ENCODE peak calls at places on chromosomes 7 and 10, in ten cellular contexts. One of them, this sample, is unnamed. For H3K36me3, the result is how much of the 10 kb centered on the place peaks cover.

GRCh38 chr7:30143748-30144251 is 9.0 kb downstream of the MTURN start:
- DNase-seq in ovary: no peak
- DNase-seq in WERI-Rb-1: no peak
- DNase-seq in lung: no peak
- DNase-seq in H1: no peak
- DNase-seq in tibial nerve: no peak
- DNase-seq in brain microvascular endothelial cell: peak
- DNase-seq in left ventricle myocardium inferior: no peak
- DNase-seq in astrocyte: peak
- DNase-seq in pancreas: no peak
- DNase-seq in this sample: no peak

GRCh38 chr10:97169063-97169462 is 16.7 kb downstream of the SLIT1 start:
- DNase-seq in H1: no peak
- DNase-seq in tibial nerve: no peak
- DNase-seq in lung: no peak
- DNase-seq in WERI-Rb-1: peak
- DNase-seq in left ventricle myocardium inferior: no peak
- DNase-seq in ovary: no peak
- DNase-seq in pancreas: no peak
- DNase-seq in brain microvascular endothelial cell: no peak
- DNase-seq in astrocyte: no peak
- DNase-seq in this sample: no peak

GRCh38 chr10:24353319-24353718 is 144.4 kb downstream of the KIAA1217 start:
- DNase-seq in pancreas: no peak
- DNase-seq in H1: no peak
- DNase-seq in astrocyte: no peak
- DNase-seq in tibial nerve: no peak
- DNase-seq in ovary: no peak
- DNase-seq in left ventricle myocardium inferior: no peak
- DNase-seq in brain microvascular endothelial cell: no peak
- DNase-seq in WERI-Rb-1: no peak
- DNase-seq in lung: no peak
- DNase-seq in this sample: no peak

GRCh38 chr7:12866237-12866636 is 178.8 kb downstream of the ARL4A start:
- DNase-seq in H1: no peak
- DNase-seq in tibial nerve: no peak
- DNase-seq in left ventricle myocardium inferior: no peak
- DNase-seq in lung: no peak
- DNase-seq in astrocyte: no peak
- DNase-seq in brain microvascular endothelial cell: no peak
- DNase-seq in pancreas: no peak
- DNase-seq in WERI-Rb-1: no peak
- DNase-seq in ovary: no peak
- DNase-seq in this sample: no peak

GRCh38 chr10:29637537-29637936 is 2.8 kb upstream of the SVIL start:
- DNase-seq in ovary: no peak
- DNase-seq in astrocyte: no peak
- DNase-seq in lung: no peak
- DNase-seq in brain microvascular endothelial cell: no peak
- DNase-seq in tibial nerve: no peak
- DNase-seq in left ventricle myocardium inferior: no peak
- DNase-seq in H1: no peak
- DNase-seq in WERI-Rb-1: no peak
- DNase-seq in pancreas: no peak
- DNase-seq in this sample: no peak

GRCh38 chr10:3487228-3487627 is 297.8 kb downstream of the KLF6 start:
- DNase-seq in left ventricle myocardium inferior: no peak
- DNase-seq in lung: no peak
- DNase-seq in WERI-Rb-1: no peak
- DNase-seq in pancreas: no peak
- DNase-seq in ovary: no peak
- DNase-seq in brain microvascular endothelial cell: no peak
- DNase-seq in astrocyte: no peak
- DNase-seq in tibial nerve: no peak
- DNase-seq in H1: no peak
- DNase-seq in this sample: no peak

GRCh38 chr10:86172296-86172695 is 194.3 kb downstream of the GRID1 start:
- DNase-seq in lung: no peak
- DNase-seq in pancreas: no peak
- DNase-seq in WERI-Rb-1: peak
- DNase-seq in brain microvascular endothelial cell: no peak
- DNase-seq in astrocyte: no peak
- DNase-seq in H1: no peak
- DNase-seq in left ventricle myocardium inferior: no peak
- DNase-seq in tibial nerve: no peak
- DNase-seq in ovary: no peak
- DNase-seq in this sample: no peak

GRCh38 chr7:88758355-88759215 is 915 bp upstream of the ZNF804B start:
- DNase-seq in WERI-Rb-1: peak
- DNase-seq in H1: peak
- DNase-seq in left ventricle myocardium inferior: peak
- DNase-seq in pancreas: peak
- DNase-seq in lung: no peak
- DNase-seq in ovary: no peak
- DNase-seq in astrocyte: peak
- DNase-seq in brain microvascular endothelial cell: no peak
- DNase-seq in tibial nerve: no peak
- DNase-seq in this sample: no peak

GRCh38 chr10:50552771-50553535 is 70.8 kb downstream of the SGMS1 start:
- DNase-seq in astrocyte: peak
- DNase-seq in ovary: no peak
- DNase-seq in H1: no peak
- DNase-seq in WERI-Rb-1: peak
- DNase-seq in pancreas: no peak
- DNase-seq in brain microvascular endothelial cell: peak
- DNase-seq in lung: no peak
- DNase-seq in left ventricle myocardium inferior: no peak
- DNase-seq in tibial nerve: no peak
- DNase-seq in this sample: peak

GRCh38 chr10:124278356-124278755 is 140.4 kb downstream of the OAT start:
- DNase-seq in ovary: no peak
- DNase-seq in brain microvascular endothelial cell: no peak
- DNase-seq in H1: no peak
- DNase-seq in pancreas: no peak
- DNase-seq in tibial nerve: no peak
- DNase-seq in astrocyte: no peak
- DNase-seq in left ventricle myocardium inferior: no peak
- DNase-seq in lung: no peak
- DNase-seq in WERI-Rb-1: no peak
- DNase-seq in this sample: no peak

GRCh38 chr10:94439275-94439861 is 37.0 kb downstream of the TBC1D12 start:
- DNase-seq in pancreas: no peak
- DNase-seq in lung: no peak
- DNase-seq in H1: no peak
- DNase-seq in astrocyte: peak
- DNase-seq in left ventricle myocardium inferior: no peak
- DNase-seq in tibial nerve: no peak
- DNase-seq in brain microvascular endothelial cell: no peak
- DNase-seq in WERI-Rb-1: no peak
- DNase-seq in ovary: no peak
- DNase-seq in this sample: no peak

GRCh38 chr10:43622022-43622421 is 15.8 kb downstream of the ZNF485 start:
- DNase-seq in ovary: no peak
- DNase-seq in brain microvascular endothelial cell: no peak
- DNase-seq in left ventricle myocardium inferior: no peak
- DNase-seq in WERI-Rb-1: peak
- DNase-seq in tibial nerve: no peak
- DNase-seq in H1: no peak
- DNase-seq in pancreas: no peak
- DNase-seq in lung: no peak
- DNase-seq in astrocyte: no peak
- DNase-seq in this sample: no peak

GRCh38 chr10:43619368-43619767 is 13.1 kb downstream of the ZNF485 start:
- DNase-seq in H1: no peak
- DNase-seq in left ventricle myocardium inferior: no peak
- DNase-seq in tibial nerve: no peak
- DNase-seq in pancreas: no peak
- DNase-seq in WERI-Rb-1: no peak
- DNase-seq in brain microvascular endothelial cell: no peak
- DNase-seq in astrocyte: no peak
- DNase-seq in lung: no peak
- DNase-seq in ovary: no peak
- DNase-seq in this sample: no peak

GRCh38 chr10:43616697-43617370 is 10.6 kb downstream of the ZNF485 start:
- DNase-seq in ovary: no peak
- DNase-seq in pancreas: no peak
- DNase-seq in WERI-Rb-1: no peak
- DNase-seq in lung: no peak
- DNase-seq in H1: no peak
- DNase-seq in tibial nerve: no peak
- DNase-seq in astrocyte: no peak
- DNase-seq in brain microvascular endothelial cell: no peak
- DNase-seq in left ventricle myocardium inferior: no peak
- DNase-seq in this sample: no peak
- H3K36me3 ChIP-seq in ovary: under half
- H3K36me3 ChIP-seq in pancreas: under half
- H3K36me3 ChIP-seq in WERI-Rb-1: under half
- H3K36me3 ChIP-seq in lung: under half
- H3K36me3 ChIP-seq in H1: under half
- H3K36me3 ChIP-seq in tibial nerve: under half
- H3K36me3 ChIP-seq in astrocyte: under half
- H3K36me3 ChIP-seq in brain microvascular endothelial cell: under half
- H3K36me3 ChIP-seq in left ventricle myocardium inferior: under half
- H3K36me3 ChIP-seq in this sample: under half

GRCh38 chr7:25235471-25235870 is 7.2 kb upstream of the NPVF start:
- DNase-seq in brain microvascular endothelial cell: no peak
- DNase-seq in lung: no peak
- DNase-seq in tibial nerve: no peak
- DNase-seq in pancreas: no peak
- DNase-seq in astrocyte: no peak
- DNase-seq in H1: no peak
- DNase-seq in left ventricle myocardium inferior: no peak
- DNase-seq in WERI-Rb-1: no peak
- DNase-seq in ovary: no peak
- DNase-seq in this sample: no peak
- H3K4me3 ChIP-seq in brain microvascular endothelial cell: no peak
- H3K4me3 ChIP-seq in lung: no peak
- H3K4me3 ChIP-seq in tibial nerve: no peak
- H3K4me3 ChIP-seq in pancreas: no peak
- H3K4me3 ChIP-seq in astrocyte: no peak
- H3K4me3 ChIP-seq in H1: no peak
- H3K4me3 ChIP-seq in left ventricle myocardium inferior: no peak
- H3K4me3 ChIP-seq in WERI-Rb-1: no peak
- H3K4me3 ChIP-seq in ovary: no peak
- H3K4me3 ChIP-seq in this sample: no peak

GRCh38 chr10:11293332-11293731 is 275.7 kb downstream of the CELF2 start:
- DNase-seq in left ventricle myocardium inferior: no peak
- DNase-seq in WERI-Rb-1: no peak
- DNase-seq in H1: no peak
- DNase-seq in astrocyte: no peak
- DNase-seq in pancreas: no peak
- DNase-seq in lung: no peak
- DNase-seq in ovary: no peak
- DNase-seq in tibial nerve: no peak
- DNase-seq in brain microvascular endothelial cell: no peak
- DNase-seq in this sample: no peak
- H3K36me3 ChIP-seq in left ventricle myocardium inferior: half or more
- H3K36me3 ChIP-seq in WERI-Rb-1: under half
- H3K36me3 ChIP-seq in H1: under half
- H3K36me3 ChIP-seq in astrocyte: under half
- H3K36me3 ChIP-seq in pancreas: under half
- H3K36me3 ChIP-seq in lung: under half
- H3K36me3 ChIP-seq in ovary: under half
- H3K36me3 ChIP-seq in tibial nerve: under half
- H3K36me3 ChIP-seq in brain microvascular endothelial cell: under half
- H3K36me3 ChIP-seq in this sample: under half

GRCh38 chr10:72692897-72693598 is 1.1 kb downstream of the MCU start:
- DNase-seq in pancreas: no peak
- DNase-seq in lung: no peak
- DNase-seq in tibial nerve: no peak
- DNase-seq in H1: peak
- DNase-seq in brain microvascular endothelial cell: no peak
- DNase-seq in left ventricle myocardium inferior: no peak
- DNase-seq in ovary: no peak
- DNase-seq in astrocyte: peak
- DNase-seq in WERI-Rb-1: no peak
- DNase-seq in this sample: peak

GRCh38 chr10:72695496-72695895 is 3.6 kb downstream of the MCU start:
- DNase-seq in brain microvascular endothelial cell: no peak
- DNase-seq in left ventricle myocardium inferior: no peak
- DNase-seq in H1: no peak
- DNase-seq in tibial nerve: no peak
- DNase-seq in lung: no peak
- DNase-seq in pancreas: no peak
- DNase-seq in ovary: no peak
- DNase-seq in astrocyte: no peak
- DNase-seq in WERI-Rb-1: no peak
- DNase-seq in this sample: no peak

GRCh38 chr10:72692057-72692891 is at the start of gene MCU:
- DNase-seq in ovary: peak
- DNase-seq in lung: peak
- DNase-seq in left ventricle myocardium inferior: peak
- DNase-seq in brain microvascular endothelial cell: no peak
- DNase-seq in WERI-Rb-1: peak
- DNase-seq in H1: peak
- DNase-seq in tibial nerve: peak
- DNase-seq in pancreas: peak
- DNase-seq in astrocyte: peak
- DNase-seq in this sample: peak

GRCh38 chr10:72693599-72693915 is 1.6 kb downstream of the MCU start:
- DNase-seq in tibial nerve: no peak
- DNase-seq in astrocyte: peak
- DNase-seq in WERI-Rb-1: no peak
- DNase-seq in left ventricle myocardium inferior: no peak
- DNase-seq in H1: no peak
- DNase-seq in lung: no peak
- DNase-seq in brain microvascular endothelial cell: no peak
- DNase-seq in ovary: no peak
- DNase-seq in pancreas: no peak
- DNase-seq in this sample: no peak

DNA sequence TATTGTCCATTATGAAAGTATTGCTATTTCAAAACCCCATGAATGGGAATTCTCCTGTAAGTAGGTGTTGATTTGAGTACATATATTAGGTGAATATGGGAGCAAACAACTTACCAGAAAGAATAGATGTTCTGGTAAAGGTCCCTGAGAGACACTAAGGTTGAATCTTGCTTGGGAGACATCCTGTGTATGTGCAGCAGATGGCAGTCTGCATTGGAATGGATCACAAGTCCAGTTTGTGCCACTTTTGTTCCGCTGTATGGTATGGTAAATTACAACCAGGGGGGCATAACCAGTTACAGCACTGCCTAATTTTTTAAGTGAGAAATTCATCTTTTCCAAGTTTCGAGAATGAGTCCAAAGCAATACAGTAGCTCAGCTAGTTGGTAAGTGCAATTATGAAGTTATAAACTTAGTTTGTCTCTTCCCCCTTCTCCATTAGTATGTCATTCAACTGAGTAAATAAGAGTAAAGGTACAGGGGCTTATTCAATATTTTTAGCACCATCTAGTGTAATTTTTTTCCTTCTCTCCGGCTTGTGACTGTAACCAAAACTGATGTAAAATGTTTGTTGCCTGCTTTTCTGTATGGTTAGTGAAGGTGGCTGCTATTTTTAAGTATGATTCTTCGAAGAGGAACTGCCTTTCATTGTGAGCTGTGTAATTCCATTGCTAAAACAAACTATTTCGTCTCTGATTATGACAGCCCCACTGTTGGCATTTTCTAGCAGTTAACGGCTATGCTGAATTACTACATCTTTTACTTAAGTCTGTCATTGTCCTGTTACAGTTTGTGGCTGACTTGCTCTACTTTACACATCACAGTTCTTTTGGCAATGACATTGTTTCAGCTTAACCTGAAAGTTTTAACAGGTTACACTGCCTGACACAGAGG is 2.8 kb downstream of the MCU start:
- DNase-seq in H1: no peak
- DNase-seq in left ventricle myocardium inferior: no peak
- DNase-seq in lung: no peak
- DNase-seq in tibial nerve: no peak
- DNase-seq in brain microvascular endothelial cell: no peak
- DNase-seq in pancreas: no peak
- DNase-seq in ovary: no peak
- DNase-seq in astrocyte: no peak
- DNase-seq in WERI-Rb-1: peak
- DNase-seq in this sample: no peak
- H3K4me3 ChIP-seq in H1: no peak
- H3K4me3 ChIP-seq in left ventricle myocardium inferior: no peak
- H3K4me3 ChIP-seq in lung: no peak
- H3K4me3 ChIP-seq in tibial nerve: no peak
- H3K4me3 ChIP-seq in brain microvascular endothelial cell: no peak
- H3K4me3 ChIP-seq in pancreas: no peak
- H3K4me3 ChIP-seq in ovary: no peak
- H3K4me3 ChIP-seq in astrocyte: no peak
- H3K4me3 ChIP-seq in WERI-Rb-1: no peak
- H3K4me3 ChIP-seq in this sample: no peak